ENCODE peak calls at places on chromosomes 2 and 18, in eight cellular contexts. F, R, A, J, I, T, E and M are unnamed samples.

GRCh38 chr2:19883486-19883885 is 18.3 kb downstream of the TTC32 start:
- DNase-seq in A (no peak), R (no peak), E (no peak), T (no peak), I (no peak), J (no peak), F (no peak), M (no peak)

GRCh38 chr2:100242891-100243670 is 79.2 kb downstream of the LONRF2 start:
- DNase-seq in F (peak; percentile 30), R (peak; percentile 86), A (peak; percentile 59), J (peak; percentile 51), T (peak; percentile 36), E (peak; percentile 63), I (peak; percentile 72), M (no peak)

GRCh38 chr2:4628931-4629565 is 925.7 kb downstream of the DCDC2C start:
- DNase-seq in T (no peak), R (no peak), J (no peak), I (no peak), A (no peak), E (no peak), F (no peak), M (no peak)

GRCh38 chr2:144210076-144210475 is 309.8 kb downstream of the ZEB2 start:
- DNase-seq in F (no peak), R (no peak), A (no peak), T (no peak), I (no peak), J (no peak), E (no peak), M (no peak)

GRCh38 chr2:45353879-45354278 is 257.2 kb downstream of the SRBD1 start:
- DNase-seq in R (no peak), E (no peak), I (peak; percentile 80), A (peak; percentile 87), F (no peak), T (no peak), J (peak; percentile 69), M (no peak)

GRCh38 chr2:167607211-167607610 is 640.2 kb downstream of the STK39 start:
- DNase-seq in T (no peak), A (no peak), J (no peak), F (no peak), I (no peak), E (no peak), R (no peak), M (no peak)

GRCh38 chr18:48946329-48946835 is 4.4 kb downstream of the SMAD7 start:
- DNase-seq in E (no peak), J (no peak), A (peak; percentile 60), R (no peak), T (no peak), I (peak; percentile 69), F (peak; percentile 17), M (no peak)

GRCh38 chr18:31241900-31242409 is 76.0 kb upstream of the DSG1 start:
- DNase-seq in F (no peak), T (no peak), E (no peak), A (peak; percentile 29), I (no peak), J (peak; percentile 88), R (peak; percentile 67), M (no peak)

GRCh38 chr2:19228720-19229119 is 129.7 kb downstream of the OSR1 start:
- DNase-seq in I (no peak), R (peak; percentile 86), J (no peak), T (no peak), E (no peak), F (no peak), A (no peak), M (no peak)

GRCh38 chr2:237184192-237184922 is 98.7 kb downstream of the COPS8 start:
- DNase-seq in E (no peak), I (peak; percentile 68), R (no peak), T (no peak), A (peak; percentile 76), J (peak; percentile 87), F (no peak), M (no peak)

GRCh38 chr2:143258126-143258892 is 129.1 kb downstream of the ARHGAP15 start:
- DNase-seq in I (no peak), T (no peak), J (no peak), A (no peak), F (no peak), E (no peak), R (no peak), M (no peak)

GRCh38 chr2:209808521-209808920 is 36.9 kb downstream of the UNC80 start:
- DNase-seq in E (no peak), A (no peak), R (no peak), I (no peak), T (no peak), J (no peak), F (no peak), M (no peak)

GRCh38 chr18:433960-434359 is 66.5 kb downstream of the COLEC12 start:
- DNase-seq in J (no peak), E (no peak), T (no peak), R (no peak), A (no peak), I (no peak), F (no peak), M (no peak)

GRCh38 chr2:201965550-201965949 is 68.1 kb upstream of the FZD7 start:
- DNase-seq in A (no peak), T (no peak), I (no peak), R (no peak), J (peak; percentile 37), E (no peak), F (no peak), M (no peak)

GRCh38 chr2:33133436-33133835 is 186.7 kb downstream of the LTBP1 start:
- DNase-seq in J (no peak), T (no peak), F (no peak), I (no peak), A (no peak), R (no peak), E (no peak), M (no peak)

GRCh38 chr18:9419956-9420631 is 55.2 kb upstream of the RALBP1 start:
- DNase-seq in J (no peak), E (no peak), R (no peak), F (no peak), A (no peak), I (peak; percentile 53), T (no peak), M (no peak)

GRCh38 chr2:44429034-44429433 is 67.3 kb downstream of the CAMKMT start:
- DNase-seq in T (no peak), A (peak; percentile 10), J (peak; percentile 76), I (peak; percentile 7), F (no peak), E (no peak), R (no peak), M (no peak)

GRCh38 chr2:222655406-222655747 is 515 bp downstream of the FARSB start:
- DNase-seq in J (peak; percentile 19), F (no peak), I (no peak), R (no peak), A (peak; percentile 27), T (no peak), E (no peak), M (no peak)

GRCh38 chr2:110101911-110102774 is 13.5 kb downstream of the MALL start:
- DNase-seq in A (no peak), R (no peak), E (no peak), I (no peak), T (no peak), F (no peak), J (peak; percentile 82), M (no peak)

GRCh38 chr2:113069676-113070605 is 2.2 kb downstream of the IL1F10 start:
- DNase-seq in A (no peak), E (no peak), I (no peak), T (no peak), R (no peak), F (no peak), J (no peak), M (no peak)

GRCh38 chr2:37782721-37783438 is 111.4 kb upstream of the CDC42EP3 start:
- DNase-seq in F (no peak), A (no peak), R (no peak), T (no peak), E (no peak), I (no peak), J (no peak), M (no peak)

GRCh38 chr18:55585586-55586521 is 2.1 kb downstream of the TCF4 start:
- DNase-seq in F (peak; percentile 45), J (no peak), T (no peak), E (no peak), I (no peak), R (peak; percentile 32), A (peak; percentile 43), M (no peak)

GRCh38 chr2:9737053-9737875 is 106.0 kb upstream of the TAF1B start:
- DNase-seq in R (no peak), F (no peak), J (peak; percentile 33), I (peak; percentile 57), E (no peak), T (no peak), A (peak; percentile 39), M (no peak)

GRCh38 chr18:53785811-53786210 is 438.7 kb downstream of the MBD2 start:
- DNase-seq in F (no peak), E (no peak), T (no peak), I (no peak), R (no peak), J (no peak), A (no peak), M (no peak)

GRCh38 chr2:224545884-224546644 is 39.1 kb downstream of the CUL3 start:
- DNase-seq in T (no peak), J (no peak), R (no peak), I (peak; percentile 7), E (no peak), A (peak; percentile 48), F (no peak), M (no peak)

GRCh38 chr18:23752796-23753195 is 63.5 kb downstream of the LAMA3 start:
- DNase-seq in R (no peak), J (no peak), F (peak; percentile 10), I (no peak), T (no peak), A (peak; percentile 36), E (no peak), M (no peak)

GRCh38 chr2:164785447-164785846 is 56.2 kb downstream of the COBLL1 start:
- DNase-seq in A (peak; percentile 76), F (no peak), J (no peak), I (no peak), T (no peak), R (no peak), E (no peak), M (no peak)